ENCODE peak calls at places on chromosomes 2 and 18, in nine cellular contexts. K is CD8-positive, alpha-beta T cell; U is heart right ventricle; L is pancreas; Q is mesendoderm; G is cardiac muscle cell; X is tibial artery; Y is HCT116; I is astrocyte. P is an unnamed sample.
A peak's percentile ranks its signal among the peaks of the same experiment; 100 is the strongest.

GRCh38 chr2:171598713-171599319 is 76.5 kb downstream of the CYBRD1 start:
- DNase-seq in K (peak; percentile 9), U (no peak), L (no peak), Q (peak; percentile 65), G (peak; percentile 81), X (no peak), Y (peak; percentile 69), I (peak; percentile 52), P (no peak)

GRCh38 chr2:119231975-119232665 is 8.5 kb downstream of the STEAP3 start:
- DNase-seq in K (no peak), U (no peak), L (no peak), Q (no peak), G (no peak), X (no peak), Y (no peak), I (peak; percentile 56), P (no peak)

GRCh38 chr2:215238485-215239098 is 73.3 kb upstream of the ATIC start:
- DNase-seq in K (no peak), U (no peak), L (no peak), Q (no peak), G (peak; percentile 36), X (no peak), Y (no peak), I (no peak), P (no peak)

GRCh38 chr2:109218087-109218791 is 89.2 kb downstream of the SH3RF3 start:
- DNase-seq in K (no peak), U (no peak), L (no peak), Q (no peak), G (peak; percentile 43), X (no peak), Y (no peak), I (peak; percentile 73), P (no peak)

GRCh38 chr2:79083846-79084376 is 3.9 kb downstream of the REG1B start:
- DNase-seq in K (no peak), U (no peak), L (no peak), Q (no peak), G (no peak), X (no peak), Y (no peak), I (no peak), P (no peak)

GRCh38 chr2:68466361-68466777 is 725 bp downstream of the FBXO48 start:
- DNase-seq in K (peak; percentile 42), U (no peak), L (no peak), Q (peak; percentile 35), G (peak; percentile 71), X (no peak), Y (no peak), I (peak; percentile 89), P (no peak)

GRCh38 chr2:215288112-215288815 is 23.6 kb upstream of the ATIC start:
- DNase-seq in K (no peak), U (no peak), L (no peak), Q (no peak), G (no peak), X (no peak), Y (no peak), I (no peak), P (no peak)

GRCh38 chr18:32332708-32333107 is 138.0 kb downstream of the GAREM1 start:
- DNase-seq in K (no peak), U (no peak), L (no peak), Q (no peak), G (no peak), X (no peak), Y (no peak), I (no peak), P (no peak)

GRCh38 chr2:203533696-203534471 is 1.2 kb downstream of the RAPH1 start:
- DNase-seq in K (no peak), U (no peak), L (no peak), Q (peak; percentile 49), G (peak; percentile 77), X (no peak), Y (no peak), I (peak; percentile 90), P (no peak)

GRCh38 chr2:200086911-200087310 is 131.5 kb downstream of the MAIP1 start:
- DNase-seq in K (no peak), U (no peak), L (no peak), Q (no peak), G (no peak), X (no peak), Y (no peak), I (no peak), P (no peak)

GRCh38 chr2:27369471-27370025 is 590 bp downstream of the EIF2B4 start:
- DNase-seq in K (no peak), U (no peak), L (no peak), Q (peak; percentile 79), G (peak; percentile 73), X (peak; percentile 62), Y (no peak), I (peak; percentile 47), P (peak; percentile 64)

GRCh38 chr18:9594782-9595181 is 19.6 kb downstream of the PPP4R1 start:
- DNase-seq in K (no peak), U (no peak), L (no peak), Q (no peak), G (no peak), X (no peak), Y (no peak), I (no peak), P (no peak)

GRCh38 chr2:221972813-221973478 is 325.9 kb downstream of the PAX3 start:
- DNase-seq in K (no peak), U (no peak), L (no peak), Q (no peak), G (no peak), X (no peak), Y (no peak), I (no peak), P (no peak)

GRCh38 chr2:127387655-127388422 is at the start of gene MAP3K2:
- DNase-seq in K (peak; percentile 96), U (peak; percentile 96), L (peak; percentile 99), Q (peak; percentile 94), G (peak; percentile 96), X (peak; percentile 90), Y (peak; percentile 72), I (peak; percentile 79), P (peak; percentile 93)

GRCh38 chr2:181977661-181978350 is 7.8 kb upstream of the PPP1R1C start:
- DNase-seq in K (no peak), U (no peak), L (no peak), Q (peak; percentile 10), G (peak; percentile 8), X (no peak), Y (no peak), I (no peak), P (no peak)

GRCh38 chr2:112642961-112643360 is 2.8 kb upstream of the SLC20A1 start:
- DNase-seq in K (no peak), U (no peak), L (no peak), Q (no peak), G (no peak), X (no peak), Y (no peak), I (no peak), P (no peak)

GRCh38 chr2:96884299-96885156 is 14.6 kb upstream of the SEMA4C start:
- DNase-seq in K (no peak), U (no peak), L (peak; percentile 47), Q (no peak), G (no peak), X (no peak), Y (no peak), I (no peak), P (no peak)
- H3K4me1 ChIP-seq in K (no peaks in the 10 kb centered on the region), U (peaks cover 29% of the 10 kb centered on the region), L (no peaks in the 10 kb centered on the region), Q (peaks cover 15% of the 10 kb centered on the region), G (peaks cover 18% of the 10 kb centered on the region), X (peaks cover 32% of the 10 kb centered on the region), Y (no peaks in the 10 kb centered on the region), I (no peaks in the 10 kb centered on the region), P (peaks cover 62% of the 10 kb centered on the region)

GRCh38 chr2:188787002-188787660 is 187.0 kb upstream of the COL3A1 start:
- DNase-seq in K (no peak), U (no peak), L (no peak), Q (peak; percentile 34), G (peak; percentile 85), X (no peak), Y (peak; percentile 22), I (peak; percentile 93), P (no peak)

GRCh38 chr2:188786368-188786781 is 187.8 kb upstream of the COL3A1 start:
- DNase-seq in K (no peak), U (no peak), L (no peak), Q (no peak), G (peak; percentile 91), X (no peak), Y (peak; percentile 12), I (peak; percentile 87), P (no peak)

GRCh38 chr2:188785515-188785914 is 188.7 kb upstream of the COL3A1 start:
- DNase-seq in K (no peak), U (no peak), L (no peak), Q (no peak), G (peak; percentile 53), X (no peak), Y (no peak), I (no peak), P (no peak)

GRCh38 chr2:188787661-188788044 is 186.5 kb upstream of the COL3A1 start:
- DNase-seq in K (no peak), U (no peak), L (no peak), Q (no peak), G (peak; percentile 84), X (no peak), Y (peak; percentile 6), I (peak; percentile 42), P (no peak)

GRCh38 chr2:188784269-188784762 is 189.9 kb upstream of the COL3A1 start:
- DNase-seq in K (no peak), U (no peak), L (no peak), Q (no peak), G (no peak), X (no peak), Y (no peak), I (no peak), P (no peak)
- H3K36me3 ChIP-seq in K (no peaks in the 10 kb centered on the region), U (no peaks in the 10 kb centered on the region), L (no peaks in the 10 kb centered on the region), Q (no peaks in the 10 kb centered on the region), G (no peaks in the 10 kb centered on the region), X (no peaks in the 10 kb centered on the region), Y (no peaks in the 10 kb centered on the region), I (no peaks in the 10 kb centered on the region), P (no peaks in the 10 kb centered on the region)

DNA sequence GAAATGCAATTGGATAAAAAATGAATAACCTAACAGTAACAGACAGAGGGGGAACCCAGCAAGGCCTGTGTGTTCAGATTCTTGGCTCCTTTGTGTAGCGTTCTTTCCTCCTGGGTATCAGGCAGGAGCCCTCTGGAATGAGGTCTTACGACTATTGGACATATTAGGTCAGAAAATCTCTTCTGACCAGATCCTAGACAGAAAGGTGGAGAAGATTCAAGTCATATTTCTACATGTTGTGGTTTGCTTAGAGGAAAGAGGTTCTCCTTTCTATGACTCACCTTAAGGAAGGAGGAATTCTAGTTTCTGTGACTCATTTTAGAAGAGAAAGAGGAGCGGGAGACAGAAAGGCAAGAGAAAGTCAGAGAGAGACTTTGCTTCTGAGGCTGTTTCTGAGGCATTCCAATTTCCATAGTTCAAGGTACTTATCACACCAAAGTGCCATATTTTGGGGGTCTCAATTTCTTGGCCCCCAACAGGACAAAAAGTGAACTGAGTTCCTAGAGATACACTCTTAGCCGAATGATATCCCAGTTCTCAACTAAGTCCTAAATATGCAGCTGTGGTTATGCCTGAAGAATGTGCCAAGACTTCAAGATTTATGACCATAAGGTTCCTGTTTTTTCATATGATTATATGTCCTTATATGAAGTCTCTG is 618.6 kb downstream of the ZEB2 start:
- DNase-seq in K (no peak), U (no peak), L (no peak), Q (no peak), G (peak; percentile 70), X (no peak), Y (peak; percentile 51), I (peak; percentile 98), P (no peak)
- H3K4me3 ChIP-seq in K (no peak overlapping the region), U (no peak overlapping the region), L (no peak overlapping the region), Q (no peak overlapping the region), G (no peak overlapping the region), X (no peak overlapping the region), Y (peak overlapping the region; percentile 38), I (peak overlapping the region; percentile 38), P (no peak overlapping the region)

GRCh38 chr2:45814951-45815621 is 163.6 kb downstream of the PRKCE start:
- DNase-seq in K (no peak), U (no peak), L (no peak), Q (peak; percentile 48), G (no peak), X (no peak), Y (no peak), I (no peak), P (no peak)
- H3K4me1 ChIP-seq in K (no peaks in the 10 kb centered on the region), U (peaks cover 42% of the 10 kb centered on the region), L (peaks cover 15% of the 10 kb centered on the region), Q (no peaks in the 10 kb centered on the region), G (peaks cover 40% of the 10 kb centered on the region), X (peaks cover 32% of the 10 kb centered on the region), Y (no peaks in the 10 kb centered on the region), I (peaks cover 21% of the 10 kb centered on the region), P (peaks cover 74% of the 10 kb centered on the region)

P was measured in left ventricle myocardium inferior.